ENCODE peak calls at places on chromosomes 13 and 19, in six cellular contexts. I is HTR-8/SVneo, B is GM04503, A is fibroblast of pulmonary artery, V is amygdala, G is cerebellar cortex. X is an unnamed sample.

GRCh38 chr13:23656637-23657036 is 86.4 kb downstream of the TNFRSF19 start:
- DNase-seq in B (no peak), I (no peak), A (peak; percentile 77), V (no peak), G (no peak), X (no peak)

GRCh38 chr13:38405216-38405615 is 55.6 kb downstream of the UFM1 start:
- DNase-seq in B (no peak), G (no peak), I (no peak), V (no peak), A (no peak), X (no peak)

GRCh38 chr13:101398920-101399319 is 17.4 kb downstream of the NALCN start:
- DNase-seq in V (no peak), G (no peak), A (peak; percentile 20), I (no peak), B (no peak), X (no peak)

GRCh38 chr19:54190503-54190941 is 586 bp upstream of the TSEN34 start:
- DNase-seq in V (peak; percentile 96), B (peak; percentile 96), A (peak; percentile 100), I (peak; percentile 87), G (peak; percentile 100), X (peak; percentile 100)

GRCh38 chr13:107743100-107743499 is 472.2 kb downstream of the LIG4 start:
- DNase-seq in V (no peak), G (no peak), I (no peak), A (no peak), B (no peak), X (no peak)

GRCh38 chr19:49809155-49809986 is 3.7 kb downstream of the FUZ start:
- DNase-seq in B (no peak), V (no peak), G (peak; percentile 65), A (no peak), I (no peak), X (no peak)

GRCh38 chr13:57138988-57139387 is 1.7 kb upstream of the PRR20A start:
- DNase-seq in G (no peak), I (no peak), B (no peak), V (no peak), A (no peak), X (no peak)

GRCh38 chr13:34174671-34175145 is 356.8 kb downstream of the RFC3 start:
- DNase-seq in A (peak; percentile 53), B (peak; percentile 51), V (no peak), G (no peak), I (no peak), X (no peak)

GRCh38 chr13:75889427-75889826 is 253.3 kb downstream of the LMO7 start:
- DNase-seq in B (no peak), I (no peak), A (no peak), G (no peak), V (no peak), X (no peak)

GRCh38 chr19:3404324-3405260 is 38.2 kb downstream of the NFIC start:
- DNase-seq in G (no peak), A (peak; percentile 90), V (no peak), B (no peak), I (no peak), X (peak; percentile 93)

GRCh38 chr19:4224470-4224869 is 4.9 kb upstream of the EBI3 start:
- DNase-seq in B (no peak), V (no peak), G (no peak), I (no peak), A (no peak), X (no peak)

GRCh38 chr19:13847033-13847899 is 29.7 kb upstream of the NANOS3 start:
- DNase-seq in V (peak; percentile 51), A (peak; percentile 94), B (no peak), G (peak; percentile 79), I (peak; percentile 86), X (peak; percentile 98)

GRCh38 chr19:27716922-27717321 is 1496.0 kb downstream of the UQCRFS1 start:
- DNase-seq in B (no peak), G (peak; percentile 50), V (no peak), I (no peak), A (no peak), X (no peak)

GRCh38 chr13:22592515-22592914 is 588.3 kb upstream of the SGCG start:
- DNase-seq in V (no peak), A (no peak), B (no peak), G (no peak), I (no peak), X (no peak)

GRCh38 chr13:38685974-38686571 is 804 bp upstream of the FREM2 start:
- DNase-seq in G (peak; percentile 20), V (no peak), B (no peak), I (peak; percentile 1), A (peak; percentile 13), X (no peak)

GRCh38 chr19:18397242-18398202 is at the start of gene LRRC25:
- DNase-seq in I (no peak), V (no peak), A (no peak), G (no peak), B (no peak), X (no peak)

GRCh38 chr13:31274345-31274870 is 74.6 kb downstream of the B3GLCT start:
- DNase-seq in G (no peak), A (peak; percentile 13), V (no peak), B (no peak), I (no peak), X (no peak)

GRCh38 chr13:74288361-74288911 is 154.2 kb upstream of the KLF12 start:
- DNase-seq in G (peak; percentile 57), B (no peak), A (no peak), V (no peak), I (no peak), X (no peak)

GRCh38 chr19:4140237-4140711 is 13.2 kb upstream of the CREB3L3 start:
- DNase-seq in I (peak; percentile 75), A (peak; percentile 75), G (peak; percentile 70), V (no peak), B (no peak), X (peak; percentile 44)

GRCh38 chr13:113069861-113070805 is 35.5 kb upstream of the F7 start:
- DNase-seq in I (no peak), G (no peak), B (no peak), V (no peak), A (no peak), X (no peak)

GRCh38 chr13:41614671-41615519 is 157.5 kb downstream of the RGCC start:
- DNase-seq in B (no peak), V (no peak), A (peak; percentile 69), G (no peak), I (no peak), X (no peak)

GRCh38 chr19:49997709-49998108 is 27.5 kb downstream of the VRK3 start:
- DNase-seq in B (no peak), I (peak; percentile 53), G (peak; percentile 62), V (no peak), A (peak; percentile 23), X (no peak)

GRCh38 chr19:55319786-55320185 is 5.4 kb downstream of the TMEM150B start:
- DNase-seq in A (peak; percentile 42), B (no peak), I (no peak), G (peak; percentile 78), V (peak; percentile 22), X (no peak)

GRCh38 chr19:47275866-47276461 is 1.3 kb downstream of the INAFM1 start:
- DNase-seq in V (no peak), B (no peak), G (peak; percentile 29), I (no peak), A (peak; percentile 70), X (peak; percentile 67)

GRCh38 chr19:10230904-10231623 is at the start of gene S1PR2:
- DNase-seq in B (no peak), V (no peak), I (peak; percentile 80), A (peak; percentile 87), G (peak; percentile 47), X (peak; percentile 80)

GRCh38 chr13:39100996-39101751 is 62.9 kb downstream of the NHLRC3 start:
- DNase-seq in B (no peak), G (peak; percentile 98), A (peak; percentile 27), V (no peak), I (no peak), X (no peak)

X was measured in SJSA1.